ENCODE peak calls at places on chromosomes 11 and 22, in four cellular contexts. X, D, C and I are unnamed samples. For H3K4me1, the result is how much of the 10 kb centered on the place peaks cover.

GRCh38 chr11:126282361-126282741 is 542 bp upstream of the TIRAP start:
- DNase-seq in X (peak), C (peak), D (peak), I (peak)

GRCh38 chr11:123304828-123305530 is 109.9 kb upstream of the CLMP start:
- DNase-seq in C (no peak), X (no peak), D (no peak), I (no peak)

GRCh38 chr11:84673753-84674152 is 953.4 kb downstream of the DLG2 start:
- DNase-seq in C (no peak), X (no peak), D (no peak), I (peak)

GRCh38 chr22:42269407-42270177 is 861 bp downstream of the TCF20 start:
- DNase-seq in C (peak), X (peak), D (peak), I (peak)

GRCh38 chr11:1224491-1225385 is 1.9 kb downstream of the MUC5B start:
- DNase-seq in D (no peak), X (no peak), C (no peak), I (peak)

GRCh38 chr11:106132582-106133354 is 55.3 kb downstream of the AASDHPPT start:
- DNase-seq in D (no peak), C (no peak), X (no peak), I (no peak)

GRCh38 chr11:94449437-94449836 is 44.2 kb downstream of the MRE11 start:
- DNase-seq in D (no peak), C (no peak), X (no peak), I (no peak)

GRCh38 chr11:96196074-96196787 is 146.8 kb downstream of the MAML2 start:
- DNase-seq in C (no peak), X (no peak), D (no peak), I (no peak)

GRCh38 chr11:118051611-118052461 is 25.0 kb upstream of the TMPRSS4 start:
- DNase-seq in X (peak), D (no peak), C (peak), I (no peak)

GRCh38 chr11:131253885-131254204 is 116.6 kb upstream of the NTM start:
- DNase-seq in D (no peak), X (no peak), C (no peak), I (no peak)

GRCh38 chr22:23827351-23827995 is 11.3 kb downstream of the DERL3 start:
- DNase-seq in C (no peak), D (no peak), X (no peak), I (no peak)
- H3K4me1 ChIP-seq in C (under half), D (under half), X (under half), I (under half)

GRCh38 chr22:36350751-36351594 is 36.8 kb downstream of the MYH9 start:
- DNase-seq in C (no peak), X (no peak), D (no peak), I (no peak)
- H3K4me1 ChIP-seq in C (under half), X (half or more), D (half or more), I (under half)

GRCh38 chr11:119726585-119727522 is 2.1 kb downstream of the NECTIN1 start:
- DNase-seq in X (no peak), C (no peak), D (no peak), I (peak)
- H3K4me1 ChIP-seq in X (under half), C (under half), D (under half), I (under half)

DNA sequence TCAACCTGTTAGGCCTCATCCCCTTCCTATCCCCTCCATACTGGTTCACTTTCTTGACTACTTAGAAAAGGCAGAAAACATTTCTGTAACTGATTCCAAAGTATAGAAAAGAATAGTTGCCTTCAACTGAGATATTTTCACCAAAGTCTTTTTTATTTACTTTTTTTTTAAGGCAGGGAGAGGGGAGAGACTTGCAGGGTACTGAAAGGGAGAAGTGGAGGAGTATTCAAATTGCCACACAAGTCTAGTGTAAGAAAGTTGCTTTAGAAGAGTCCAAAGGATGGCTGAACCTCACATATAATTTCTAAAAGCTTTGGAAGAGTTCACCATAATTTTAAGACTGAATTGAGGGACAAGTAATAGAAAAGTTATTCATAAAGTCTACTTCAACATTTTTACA is 6.3 kb downstream of the PHF21A start:
- DNase-seq in X (no peak), D (no peak), C (no peak), I (no peak)
- H3K4me1 ChIP-seq in X (half or more), D (under half), C (under half), I (under half)

DNA sequence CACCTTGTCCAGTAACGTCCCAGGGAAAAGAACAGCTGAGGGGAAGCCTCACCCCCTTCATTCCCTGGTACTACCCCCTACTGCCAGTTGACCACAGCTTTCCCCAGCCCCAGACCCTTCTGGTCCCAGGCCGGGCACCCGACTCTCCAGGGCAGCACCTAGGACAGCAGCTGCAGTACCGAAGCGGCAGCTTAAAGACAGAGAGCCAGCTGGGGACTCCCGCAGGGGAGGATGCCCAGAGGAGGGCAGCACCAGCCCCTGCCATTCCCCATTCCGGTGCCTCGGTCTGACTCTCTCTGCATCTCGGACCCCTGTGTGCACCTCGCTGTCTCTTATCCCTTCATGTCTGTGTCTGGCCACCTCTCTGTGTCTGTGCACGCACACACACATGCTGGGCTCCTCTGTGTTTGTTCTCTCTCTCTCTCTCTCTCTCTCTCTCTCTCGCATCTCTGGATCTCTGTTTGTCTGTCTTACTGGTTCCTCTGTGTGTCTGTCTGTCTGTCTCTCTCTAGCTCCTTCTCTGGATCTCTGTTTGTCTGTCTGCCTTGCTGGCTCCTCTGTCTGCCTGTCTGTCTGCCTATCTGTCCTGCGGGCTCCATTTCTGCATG is 9.4 kb downstream of the IGSF9B start:
- DNase-seq in C (no peak), D (peak), X (peak), I (peak)
- H3K4me1 ChIP-seq in C (under half), D (half or more), X (half or more), I (under half)

GRCh38 chr22:34236527-34236926 is 316.3 kb upstream of the LARGE1 start:
- DNase-seq in D (peak), C (no peak), X (no peak), I (no peak)
- H3K4me1 ChIP-seq in D (under half), C (under half), X (under half), I (under half)

DNA sequence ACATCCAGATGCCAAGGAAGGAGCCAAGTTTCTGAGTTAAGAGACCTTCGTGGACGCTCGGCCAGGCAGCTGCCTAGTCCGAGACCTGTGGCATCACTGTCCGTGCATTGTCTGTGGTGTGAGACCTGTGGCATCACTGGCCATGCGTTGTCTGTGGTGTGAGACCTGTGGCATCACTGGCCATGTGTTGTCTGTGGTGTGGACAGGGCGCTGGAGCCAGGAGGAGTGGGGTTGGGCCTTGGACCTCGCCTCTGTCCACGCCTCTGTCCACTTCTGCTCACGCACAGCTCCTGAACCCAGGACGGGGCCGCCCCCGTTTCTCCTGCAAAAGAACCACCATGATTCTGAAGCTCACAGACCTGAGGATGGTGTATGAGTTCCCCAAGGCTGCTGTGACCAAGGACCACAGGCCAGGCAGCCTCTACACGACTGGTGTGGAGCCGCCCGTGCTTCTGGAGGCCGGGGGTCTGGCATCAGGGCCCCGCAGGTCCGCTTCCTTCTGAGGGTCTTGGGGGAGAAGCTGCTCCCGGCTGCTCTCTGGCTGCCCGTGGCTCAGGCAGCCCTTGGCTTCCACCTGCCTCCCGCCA is 1218.3 kb downstream of the BRD1 start:
- DNase-seq in D (no peak), C (no peak), X (no peak), I (no peak)
- H3K4me1 ChIP-seq in D (under half), C (under half), X (under half), I (under half)

GRCh38 chr11:68038718-68039525 is at the start of gene TCIRG1:
- DNase-seq in X (peak), C (peak), D (peak), I (peak)

GRCh38 chr11:68036717-68037239 is 2.0 kb upstream of the TCIRG1 start:
- DNase-seq in X (no peak), C (peak), D (peak), I (no peak)

GRCh38 chr11:68039526-68040086 is 781 bp downstream of the TCIRG1 start:
- DNase-seq in X (no peak), C (peak), D (peak), I (no peak)

GRCh38 chr11:68037481-68038225 is 1.2 kb upstream of the TCIRG1 start:
- DNase-seq in D (no peak), C (no peak), X (no peak), I (no peak)

DNA sequence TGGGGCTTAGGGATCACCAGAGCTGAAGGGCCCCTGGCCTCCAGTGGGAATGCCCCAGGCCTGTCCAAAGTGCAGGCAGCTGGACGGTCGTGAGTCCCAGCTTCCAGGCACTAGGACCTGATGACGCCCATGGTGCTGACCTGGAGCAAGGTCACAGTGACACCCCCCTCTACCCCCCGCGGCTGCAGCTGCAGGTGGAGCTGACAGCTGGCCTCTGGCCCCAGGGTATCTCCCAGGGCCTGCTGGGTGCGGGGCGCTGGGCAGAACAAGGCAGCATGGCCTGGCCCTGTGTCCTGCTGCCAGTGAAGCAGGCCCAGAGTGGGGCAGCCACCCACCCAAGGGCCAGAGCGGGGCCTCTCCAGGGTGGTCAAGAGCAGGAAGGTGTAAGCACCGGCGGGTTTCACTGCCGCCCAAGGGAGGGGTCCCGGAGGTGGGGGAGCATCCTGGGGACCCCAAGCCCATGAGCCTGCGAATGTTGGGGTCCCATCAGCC is 553 bp upstream of the TCIRG1 start:
- DNase-seq in D (peak), X (no peak), C (no peak), I (no peak)
- H3K4me1 ChIP-seq in D (under half), X (half or more), C (under half), I (under half)

GRCh38 chr22:34111210-34111824 is 191.0 kb upstream of the LARGE1 start:
- DNase-seq in D (peak), X (no peak), C (peak), I (peak)
- H3K4me1 ChIP-seq in D (under half), X (under half), C (under half), I (under half)

GRCh38 chr22:35605787-35606492 is 11.2 kb downstream of the MB start:
- DNase-seq in C (no peak), X (no peak), D (peak), I (no peak)
- H3K4me1 ChIP-seq in C (under half), X (under half), D (under half), I (under half)